ENCODE peak calls at places on chromosomes 4 and X, in four cellular contexts. W, U, N and F are unnamed samples. For H3K9me3, the result is how much of the 10 kb centered on the place peaks cover.

GRCh38 chrX:84155938-84156337 is 32.1 kb downstream of the RPS6KA6 start:
- DNase-seq in W (no peak), U (peak), N (no peak), F (no peak)

GRCh38 chr4:3675251-3676115 is 90.7 kb upstream of the ADRA2C start:
- DNase-seq in W (peak), N (peak), U (no peak), F (no peak)

GRCh38 chr4:140361099-140361498 is 12.3 kb upstream of the SCOC start:
- DNase-seq in N (no peak), W (no peak), U (no peak), F (no peak)

GRCh38 chr4:183645326-183645725 is 13.7 kb downstream of the RWDD4 start:
- DNase-seq in W (no peak), N (no peak), U (no peak), F (no peak)

GRCh38 chr4:77579406-77580076 is 26.1 kb upstream of the CXCL13 start:
- DNase-seq in U (peak), W (peak), N (no peak), F (peak)

GRCh38 chr4:37680089-37680488 is 6.1 kb downstream of the RELL1 start:
- DNase-seq in N (no peak), U (no peak), W (no peak), F (no peak)

GRCh38 chrX:52504551-52504950 is 8.9 kb downstream of the XAGE1A start:
- DNase-seq in U (no peak), W (no peak), N (no peak), F (no peak)

GRCh38 chrX:128846385-128846784 is 676.9 kb downstream of the SMARCA1 start:
- DNase-seq in N (no peak), W (no peak), U (no peak), F (no peak)

GRCh38 chr4:8315343-8316250 is 46.0 kb downstream of the HTRA3 start:
- DNase-seq in W (peak), U (peak), N (peak), F (peak)

GRCh38 chrX:154719132-154719675 is 31.7 kb downstream of the GAB3 start:
- DNase-seq in W (no peak), U (peak), N (no peak), F (peak)

GRCh38 chr4:2363951-2364653 is 54.3 kb downstream of the ZFYVE28 start:
- DNase-seq in U (no peak), W (no peak), N (no peak), F (peak)

GRCh38 chrX:17859609-17860178 is 1.4 kb downstream of the RAI2 start:
- DNase-seq in W (no peak), N (no peak), U (no peak), F (no peak)

GRCh38 chr4:150217192-150217591 is 138.9 kb downstream of the DCLK2 start:
- DNase-seq in N (no peak), U (peak), W (no peak), F (peak)

GRCh38 chrX:81291996-81292395 is 90.1 kb downstream of the SH3BGRL start:
- DNase-seq in N (no peak), W (no peak), U (no peak), F (no peak)

GRCh38 chrX:81280148-81280547 is 78.2 kb downstream of the SH3BGRL start:
- DNase-seq in N (peak), W (no peak), U (no peak), F (no peak)

GRCh38 chrX:81286608-81287007 is 84.7 kb downstream of the SH3BGRL start:
- DNase-seq in N (no peak), W (no peak), U (no peak), F (no peak)

DNA sequence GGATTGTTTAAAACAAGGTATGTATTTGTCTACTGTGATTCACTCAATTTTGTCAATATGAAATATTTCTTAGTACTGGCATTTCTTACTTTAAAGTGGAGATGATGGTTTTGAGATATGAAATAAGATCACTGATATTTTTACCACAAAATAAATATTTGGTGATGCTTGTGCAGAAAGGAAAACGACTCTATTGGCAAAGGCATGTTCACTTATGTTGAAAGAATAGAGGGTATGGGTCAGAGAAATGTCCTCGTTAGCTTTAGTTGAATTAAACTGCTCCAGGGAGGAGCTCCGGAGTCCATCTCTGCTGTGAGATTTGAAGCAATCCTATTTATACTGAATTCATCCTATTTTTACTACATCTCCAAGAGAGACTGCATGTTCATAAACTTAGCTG is 84.2 kb downstream of the SH3BGRL start:
- DNase-seq in U (no peak), W (no peak), N (no peak), F (no peak)
- H3K9me3 ChIP-seq in U (under half), W (under half), N (under half), F (under half)

GRCh38 chr4:7226464-7226863 is 34.1 kb downstream of the SORCS2 start:
- DNase-seq in N (no peak), U (no peak), W (no peak), F (no peak)
- H3K4me2 ChIP-seq in N (no peak), U (no peak), W (no peak), F (no peak)

DNA sequence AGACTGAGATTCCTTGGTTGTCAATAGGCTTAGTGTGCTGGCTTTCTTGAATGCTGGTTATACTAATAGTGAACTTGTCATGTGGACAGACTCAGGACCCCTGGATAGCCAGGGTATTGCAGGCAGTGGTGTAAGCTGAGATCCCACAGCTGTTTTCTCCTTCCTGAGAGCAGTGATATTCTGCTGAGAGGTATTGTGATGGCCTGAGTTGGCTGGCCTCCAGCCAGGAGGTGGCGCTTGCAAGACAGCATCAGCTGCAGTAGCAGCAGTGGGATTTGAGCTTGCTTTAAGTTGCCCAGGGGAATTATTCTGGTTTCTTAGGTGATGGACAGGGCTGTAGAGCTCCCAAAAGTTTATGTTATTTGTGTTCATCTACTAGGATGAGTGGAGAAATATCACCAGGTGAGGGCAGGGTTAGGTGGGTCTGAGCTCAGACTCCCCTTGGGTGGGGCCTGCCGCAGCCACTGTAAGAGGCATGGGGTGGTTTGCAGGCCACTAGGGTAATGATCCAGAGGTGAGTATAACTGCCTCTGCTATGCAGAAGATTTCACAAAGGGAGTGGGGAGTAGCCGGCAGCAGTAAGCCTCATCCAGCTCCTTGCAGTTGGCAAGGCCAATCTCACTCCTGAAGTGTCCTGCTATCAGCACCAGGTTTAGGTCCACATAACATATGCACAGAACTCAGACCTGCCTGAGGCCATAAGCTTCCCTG is 66.2 kb downstream of the IL15 start:
- DNase-seq in N (peak), W (peak), U (no peak), F (no peak)
- TF ChIP-seq CTCF in N (peak), W (no peak), U (peak), F (no peak)

DNA sequence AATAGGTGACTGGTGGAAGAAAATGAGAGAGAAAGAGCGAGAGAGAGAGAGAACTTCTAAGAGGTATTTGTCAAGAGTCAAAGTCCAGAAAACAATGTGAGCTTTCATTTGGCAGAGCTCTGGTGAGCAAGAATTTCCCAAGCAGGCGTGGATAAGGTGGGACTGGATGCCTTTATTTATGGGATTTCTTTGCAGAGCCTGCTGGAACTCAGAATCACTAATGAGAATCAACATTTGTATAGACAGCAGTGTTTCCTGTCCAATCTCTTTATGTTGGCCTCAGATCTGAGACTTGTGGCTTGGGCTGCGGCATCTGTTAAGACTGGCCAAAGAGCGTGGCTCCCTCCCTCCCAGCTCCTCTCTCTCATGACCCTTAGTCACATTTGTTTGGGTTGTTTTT is 67.9 kb upstream of the TBL1X start:
- DNase-seq in U (peak), N (no peak), W (no peak), F (no peak)
- H3K9me3 ChIP-seq in U (under half), N (under half), W (under half), F (under half)

GRCh38 chrX:55119712-55120111 is 30.9 kb downstream of the PAGE2 start:
- DNase-seq in W (no peak), N (no peak), U (peak), F (no peak)
- H3K4me2 ChIP-seq in W (no peak), N (no peak), U (no peak), F (no peak)

GRCh38 chr4:22460266-22460665 is 55.6 kb downstream of the ADGRA3 start:
- DNase-seq in U (no peak), W (no peak), N (no peak), F (no peak)

GRCh38 chr4:22454955-22455354 is 60.9 kb downstream of the ADGRA3 start:
- DNase-seq in U (no peak), W (no peak), N (no peak), F (no peak)

GRCh38 chr4:22458112-22458511 is 57.8 kb downstream of the ADGRA3 start:
- DNase-seq in U (no peak), W (no peak), N (no peak), F (no peak)

GRCh38 chr4:22456291-22456690 is 59.6 kb downstream of the ADGRA3 start:
- DNase-seq in N (no peak), W (no peak), U (no peak), F (no peak)

GRCh38 chr4:22457348-22457747 is 58.5 kb downstream of the ADGRA3 start:
- DNase-seq in U (no peak), N (no peak), W (no peak), F (peak)
- TF ChIP-seq CTCF in U (no peak), N (no peak), W (no peak), F (no peak)

DNA sequence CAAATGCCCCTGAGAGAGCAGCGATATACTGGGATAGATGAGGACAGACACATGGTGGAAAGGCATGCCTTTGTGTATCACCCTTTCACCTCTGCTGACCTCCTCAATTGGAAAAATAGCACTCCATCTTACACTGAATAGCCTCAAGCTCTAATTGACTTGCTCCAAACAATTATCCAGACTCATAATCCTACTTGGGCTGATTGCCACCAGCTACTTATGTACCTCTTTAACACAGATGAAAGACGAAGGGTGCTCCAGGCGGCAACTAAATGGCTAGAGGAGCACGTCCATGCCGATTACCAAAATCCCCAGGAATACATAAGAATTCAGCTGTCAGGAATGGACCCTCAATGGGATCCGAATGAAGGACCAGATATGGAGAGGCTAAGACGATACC is 1142.2 kb downstream of the ARAP2 start:
- DNase-seq in U (no peak), N (no peak), W (no peak), F (no peak)
- H3K9me3 ChIP-seq in U (under half), N (under half), W (under half), F (under half)